ENCODE peak calls at places on chromosomes 5 and 9, in four cellular contexts. O, F, H and D are unnamed samples.

GRCh38 chr5:164353155-164353554 is 847.7 kb downstream of the MAT2B start:
- DNase-seq in O (no peak), H (peak; percentile 66), F (no peak), D (no peak)

GRCh38 chr9:6113312-6113711 is 97.9 kb upstream of the RANBP6 start:
- DNase-seq in H (no peak), O (no peak), F (no peak), D (no peak)

GRCh38 chr9:81964216-81965171 is 21.2 kb downstream of the SPATA31D3 start:
- DNase-seq in H (peak; percentile 69), F (no peak), O (no peak), D (no peak)

GRCh38 chr5:177085985-177086917 is at the start of gene FGFR4:
- DNase-seq in H (peak; percentile 64), F (peak; percentile 87), O (peak; percentile 80), D (peak; percentile 97)

GRCh38 chr5:68344447-68345111 is 129.0 kb downstream of the PIK3R1 start:
- DNase-seq in H (peak; percentile 51), O (no peak), F (no peak), D (no peak)

GRCh38 chr5:113215401-113216060 is 219.3 kb downstream of the TSSK1B start:
- DNase-seq in O (no peak), H (peak; percentile 57), F (no peak), D (no peak)

GRCh38 chr5:142017832-142018427 is 5.1 kb upstream of the GNPDA1 start:
- DNase-seq in O (no peak), F (no peak), H (peak; percentile 83), D (no peak)

GRCh38 chr9:77128125-77128789 is 49.1 kb upstream of the VPS13A start:
- DNase-seq in O (no peak), H (no peak), F (peak; percentile 90), D (peak; percentile 85)

GRCh38 chr5:6739603-6740002 is 26.4 kb downstream of the TENT4A start:
- DNase-seq in H (no peak), O (no peak), F (no peak), D (no peak)

GRCh38 chr5:67817652-67818051 is 397.9 kb upstream of the PIK3R1 start:
- DNase-seq in O (no peak), H (no peak), F (no peak), D (peak; percentile 46)

GRCh38 chr9:13131991-13132390 is 147.5 kb downstream of the MPDZ start:
- DNase-seq in O (no peak), H (no peak), F (no peak), D (no peak)

GRCh38 chr9:80679920-80680319 is 1009.4 kb downstream of the TLE1 start:
- DNase-seq in H (no peak), O (no peak), F (no peak), D (no peak)

DNA sequence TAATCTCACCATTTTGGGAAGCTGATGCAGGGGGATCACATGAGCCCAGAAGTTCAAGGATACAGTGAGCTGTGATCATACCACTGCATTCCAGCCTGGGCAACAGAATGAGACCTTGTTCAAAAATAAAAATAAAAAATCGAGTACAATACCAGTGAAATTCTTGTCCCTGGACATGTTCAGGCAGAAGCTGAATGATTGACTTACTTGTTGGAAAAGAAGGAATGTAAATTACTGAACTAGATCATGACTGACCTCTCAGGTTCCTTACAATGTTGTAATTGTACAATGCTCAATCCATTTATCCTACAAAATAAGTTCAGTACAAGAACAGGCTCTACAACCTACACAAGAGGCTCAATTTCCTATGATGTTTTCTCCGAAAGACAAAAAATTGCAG is 1010.4 kb downstream of the TLE1 start:
- DNase-seq in O (no peak), F (no peak), H (no peak), D (no peak)
- H2BK5ac ChIP-seq in O (no peak overlapping the region), F (no peak overlapping the region), H (no peak overlapping the region), D (no peak overlapping the region)

GRCh38 chr9:660227-660626 is 181.3 kb upstream of the DMRT1 start:
- DNase-seq in H (peak; percentile 33), F (no peak), O (no peak), D (no peak)
- H2BK12ac ChIP-seq in H (no peak overlapping the region), F (no peak overlapping the region), O (no peak overlapping the region), D (no peak overlapping the region)

GRCh38 chr5:91177085-91177484 is 206.0 kb downstream of the ARRDC3 start:
- DNase-seq in H (no peak), O (no peak), F (no peak), D (no peak)
- H2BK15ac ChIP-seq in H (no peak overlapping the region), O (no peak overlapping the region), F (no peak overlapping the region), D (no peak overlapping the region)

GRCh38 chr5:53263151-53263550 is 153.6 kb upstream of the MOCS2 start:
- DNase-seq in F (no peak), O (no peak), H (no peak), D (no peak)
- H2BK5ac ChIP-seq in F (no peak overlapping the region), O (no peak overlapping the region), H (no peak overlapping the region), D (no peak overlapping the region)

DNA sequence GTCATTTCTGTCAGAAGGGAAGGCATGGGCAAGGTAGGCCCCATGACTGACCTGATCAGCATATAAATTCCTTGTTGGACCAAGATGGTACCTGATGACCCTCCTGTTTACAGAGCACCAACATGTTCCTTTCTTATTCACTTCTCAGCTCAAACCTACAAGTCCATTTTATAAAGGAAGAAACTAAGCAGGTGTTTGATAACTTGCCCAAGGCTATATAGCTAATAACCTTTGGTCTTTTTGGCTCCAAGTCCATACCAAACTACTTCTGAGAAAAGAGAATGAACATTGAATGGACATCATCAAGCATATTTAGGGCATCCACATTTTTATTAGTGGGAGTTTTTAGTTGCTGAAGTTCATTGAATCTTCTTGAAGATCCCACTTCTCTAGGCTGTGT is 125.2 kb downstream of the GALNT10 start:
- DNase-seq in H (no peak), F (no peak), O (no peak), D (no peak)
- H2BK12ac ChIP-seq in H (no peak overlapping the region), F (no peak overlapping the region), O (no peak overlapping the region), D (no peak overlapping the region)

GRCh38 chr5:143399616-143400540 is 3.6 kb downstream of the NR3C1 start:
- DNase-seq in O (no peak), F (no peak), H (no peak), D (no peak)

GRCh38 chr5:143401846-143402463 is 1.5 kb downstream of the NR3C1 start:
- DNase-seq in F (no peak), H (no peak), O (peak; percentile 9), D (no peak)

GRCh38 chr5:143402464-143403356 is 776 bp downstream of the NR3C1 start:
- DNase-seq in H (peak; percentile 54), O (peak; percentile 48), F (no peak), D (peak; percentile 49)

GRCh38 chr5:143400541-143401252 is 2.8 kb downstream of the NR3C1 start:
- DNase-seq in H (no peak), O (no peak), F (no peak), D (no peak)

DNA sequence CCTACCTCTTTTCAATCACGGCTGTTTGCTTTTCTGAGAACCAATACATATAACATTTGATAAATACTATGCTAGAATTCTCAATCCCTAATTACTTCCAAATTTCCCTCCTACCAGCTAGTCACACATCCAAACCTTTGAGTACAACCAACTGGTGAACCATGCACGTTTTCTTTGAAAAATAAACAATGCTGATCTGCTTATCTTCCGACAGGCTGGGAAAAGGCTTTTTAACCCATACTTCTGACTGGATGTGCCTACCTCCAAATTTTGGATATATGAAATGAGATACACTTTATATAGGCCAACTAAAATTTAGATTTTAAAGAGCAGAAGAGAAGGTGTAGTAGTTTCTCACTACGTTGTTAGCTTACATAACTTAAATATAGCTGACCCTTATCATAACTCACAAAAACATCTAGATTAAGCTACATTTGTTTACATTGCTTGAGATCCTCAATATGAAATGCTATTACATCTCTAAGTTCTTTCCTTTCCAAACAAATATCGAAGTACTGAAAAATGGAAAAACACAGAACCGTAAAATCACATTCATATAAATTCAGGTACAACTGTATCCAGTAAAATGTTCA is 2.1 kb downstream of the NR3C1 start:
- DNase-seq in F (no peak), H (no peak), O (no peak), D (no peak)
- H2BK15ac ChIP-seq in F (no peak overlapping the region), H (no peak overlapping the region), O (no peak overlapping the region), D (no peak overlapping the region)